ENCODE peak calls at places on chromosomes 7 and 10, in four cellular contexts. One of them, this sample, is unnamed.

GRCh38 chr7:36091571-36092176 is 61.4 kb upstream of the EEPD1 start:
- DNase-seq in A549: no peak
- DNase-seq in mammary epithelial cell: no peak
- DNase-seq in fibroblast of villous mesenchyme: no peak
- DNase-seq in this sample: no peak

GRCh38 chr10:54796876-54797275 is 4.2 kb downstream of the PCDH15 start:
- DNase-seq in mammary epithelial cell: no peak
- DNase-seq in A549: no peak
- DNase-seq in fibroblast of villous mesenchyme: no peak
- DNase-seq in this sample: no peak

GRCh38 chr7:33050425-33051318 is 11.9 kb downstream of the NT5C3A start:
- DNase-seq in fibroblast of villous mesenchyme: peak
- DNase-seq in A549: peak
- DNase-seq in mammary epithelial cell: peak
- DNase-seq in this sample: no peak

GRCh38 chr7:139913006-139913405 is 83.9 kb downstream of the TBXAS1 start:
- DNase-seq in A549: no peak
- DNase-seq in fibroblast of villous mesenchyme: peak
- DNase-seq in mammary epithelial cell: no peak
- DNase-seq in this sample: no peak

GRCh38 chr7:105838273-105839141 is 37.9 kb downstream of the ATXN7L1 start:
- DNase-seq in fibroblast of villous mesenchyme: peak
- DNase-seq in mammary epithelial cell: peak
- DNase-seq in A549: peak
- DNase-seq in this sample: no peak

GRCh38 chr7:151024435-151025056 is at the start of gene ATG9B:
- DNase-seq in mammary epithelial cell: peak
- DNase-seq in fibroblast of villous mesenchyme: no peak
- DNase-seq in A549: no peak
- DNase-seq in this sample: no peak

GRCh38 chr7:80807166-80807900 is 111.5 kb downstream of the SEMA3C start:
- DNase-seq in mammary epithelial cell: no peak
- DNase-seq in fibroblast of villous mesenchyme: peak
- DNase-seq in A549: no peak
- DNase-seq in this sample: no peak

GRCh38 chr10:117439243-117439912 is 64.1 kb upstream of the PDZD8 start:
- DNase-seq in fibroblast of villous mesenchyme: peak
- DNase-seq in A549: peak
- DNase-seq in mammary epithelial cell: peak
- DNase-seq in this sample: no peak

GRCh38 chr7:135238112-135238744 is 4.6 kb downstream of the STRA8 start:
- DNase-seq in fibroblast of villous mesenchyme: no peak
- DNase-seq in A549: peak
- DNase-seq in mammary epithelial cell: no peak
- DNase-seq in this sample: peak

GRCh38 chr10:94036664-94037033 is 42.9 kb downstream of the PLCE1 start:
- DNase-seq in A549: no peak
- DNase-seq in fibroblast of villous mesenchyme: no peak
- DNase-seq in mammary epithelial cell: no peak
- DNase-seq in this sample: no peak

GRCh38 chr10:1401056-1401965 is 336.0 kb downstream of the ADARB2 start:
- DNase-seq in fibroblast of villous mesenchyme: no peak
- DNase-seq in A549: no peak
- DNase-seq in mammary epithelial cell: no peak
- DNase-seq in this sample: no peak

GRCh38 chr7:131826960-131827359 is 270.5 kb upstream of the PODXL start:
- DNase-seq in fibroblast of villous mesenchyme: no peak
- DNase-seq in A549: peak
- DNase-seq in mammary epithelial cell: peak
- DNase-seq in this sample: no peak

GRCh38 chr10:121734517-121735137 is 136.4 kb upstream of the FGFR2 start:
- DNase-seq in mammary epithelial cell: peak
- DNase-seq in fibroblast of villous mesenchyme: no peak
- DNase-seq in A549: peak
- DNase-seq in this sample: no peak